ENCODE peak calls at places on chromosomes 1 and 21, in five cellular contexts. F is K562, V is HepG2, W is GM12878, E is SK-N-SH. Q is an unnamed sample.

GRCh38 chr1:89996415-89997110 is 1.7 kb downstream of the ZNF326 start:
- DNase-seq in E (no peak), W (no peak), F (no peak), V (peak), Q (no peak)

GRCh38 chr1:21246905-21247642 is 43.2 kb downstream of the ECE1 start:
- DNase-seq in E (no peak), V (no peak), W (no peak), F (no peak), Q (no peak)

GRCh38 chr1:27634166-27634981 is 611 bp downstream of the FGR start:
- DNase-seq in V (no peak), W (no peak), F (peak), E (peak), Q (no peak)

GRCh38 chr1:59638172-59638800 is 176.5 kb upstream of the HOOK1 start:
- DNase-seq in F (no peak), V (peak), W (no peak), E (peak), Q (no peak)

GRCh38 chr1:172762087-172762486 is 103.2 kb downstream of the FASLG start:
- DNase-seq in V (no peak), E (no peak), F (no peak), W (no peak), Q (no peak)

GRCh38 chr1:35085421-35085820 is 6.2 kb downstream of the ZMYM1 start:
- DNase-seq in F (no peak), V (no peak), W (no peak), E (no peak), Q (no peak)

GRCh38 chr1:112257043-112257835 is 138.8 kb upstream of the CTTNBP2NL start:
- DNase-seq in V (no peak), E (no peak), W (no peak), F (no peak), Q (no peak)

GRCh38 chr1:177443003-177443402 is 272.2 kb downstream of the BRINP2 start:
- DNase-seq in V (no peak), W (no peak), F (no peak), E (no peak), Q (no peak)

GRCh38 chr1:223827193-223827663 is 18.5 kb downstream of the TP53BP2 start:
- DNase-seq in F (no peak), V (no peak), E (no peak), W (no peak), Q (no peak)

GRCh38 chr1:226201029-226201593 is 14.6 kb upstream of the ACBD3 start:
- DNase-seq in E (no peak), F (no peak), W (no peak), V (no peak), Q (no peak)

GRCh38 chr1:3015269-3015635 is 6.0 kb upstream of the ACTRT2 start:
- DNase-seq in W (no peak), V (no peak), E (no peak), F (no peak), Q (no peak)

GRCh38 chr1:43705982-43706597 is 1.2 kb upstream of the ST3GAL3 start:
- DNase-seq in E (peak), V (no peak), F (peak), W (no peak), Q (no peak)

GRCh38 chr1:164683235-164683634 is 124.3 kb downstream of the PBX1 start:
- DNase-seq in W (no peak), F (no peak), E (no peak), V (no peak), Q (no peak)

GRCh38 chr1:109201123-109201703 is 12.5 kb upstream of the SARS1 start:
- DNase-seq in F (peak), V (peak), E (peak), W (no peak), Q (peak)

GRCh38 chr1:192539450-192540132 is 36.0 kb upstream of the RGS1 start:
- DNase-seq in W (no peak), E (peak), V (peak), F (no peak), Q (no peak)

GRCh38 chr1:15188145-15188544 is 34.6 kb downstream of the TMEM51 start:
- DNase-seq in F (no peak), V (no peak), E (peak), W (no peak), Q (no peak)

GRCh38 chr1:248837045-248837793 is 805 bp upstream of the ZNF672 start:
- DNase-seq in E (no peak), W (no peak), F (no peak), V (no peak), Q (no peak)

GRCh38 chr21:15774590-15774989 is 44.8 kb downstream of the USP25 start:
- DNase-seq in F (no peak), V (no peak), E (no peak), W (no peak), Q (no peak)

GRCh38 chr1:197776348-197777082 is 1.2 kb upstream of the DENND1B start:
- DNase-seq in E (no peak), W (no peak), F (no peak), V (no peak), Q (no peak)

GRCh38 chr1:211036701-211037494 is 97.0 kb downstream of the KCNH1 start:
- DNase-seq in E (no peak), V (peak), W (no peak), F (no peak), Q (no peak)

GRCh38 chr1:98327151-98327918 is 334.2 kb upstream of the SNX7 start:
- DNase-seq in V (no peak), W (no peak), E (no peak), F (no peak), Q (no peak)

GRCh38 chr1:119184972-119185371 is 44.5 kb upstream of the WARS2 start:
- DNase-seq in E (no peak), W (no peak), F (no peak), V (no peak), Q (no peak)

GRCh38 chr1:29576510-29576909 is 340.2 kb downstream of the PTPRU start:
- DNase-seq in F (no peak), E (no peak), W (no peak), V (no peak), Q (no peak)

GRCh38 chr1:117416004-117416403 is 48.8 kb downstream of the MAN1A2 start:
- DNase-seq in V (no peak), E (no peak), F (no peak), W (no peak), Q (no peak)

GRCh38 chr1:19163261-19163660 is 46.8 kb downstream of the UBR4 start:
- DNase-seq in F (no peak), E (no peak), W (no peak), V (no peak), Q (no peak)

GRCh38 chr1:41286486-41286885 is 44.4 kb upstream of the SCMH1 start:
- DNase-seq in F (peak), V (no peak), W (no peak), E (peak), Q (peak)

GRCh38 chr21:37039434-37040075 is 33.1 kb downstream of the RIPPLY3 start:
- DNase-seq in E (no peak), F (no peak), V (no peak), W (no peak), Q (no peak)

GRCh38 chr1:227356582-227357228 is 38.4 kb upstream of the CDC42BPA start:
- DNase-seq in V (peak), F (peak), W (no peak), E (no peak), Q (peak)

GRCh38 chr1:29803486-29803885 is 567.2 kb downstream of the PTPRU start:
- DNase-seq in W (no peak), V (no peak), E (no peak), F (no peak), Q (peak)

GRCh38 chr1:182611326-182611725 is 7.1 kb upstream of the RGS16 start:
- DNase-seq in F (no peak), V (no peak), E (no peak), W (no peak), Q (no peak)

GRCh38 chr21:38929137-38929536 is 123.4 kb downstream of the ETS2 start:
- DNase-seq in E (no peak), V (no peak), W (no peak), F (no peak), Q (no peak)

GRCh38 chr21:35316933-35317332 is 267.8 kb upstream of the RUNX1 start:
- DNase-seq in E (peak), V (no peak), F (no peak), W (no peak), Q (no peak)

GRCh38 chr1:207335695-207336363 is 14.4 kb downstream of the CD55 start:
- DNase-seq in W (peak), V (no peak), E (no peak), F (no peak), Q (no peak)

GRCh38 chr1:188709146-188709545 is 1768.5 kb downstream of the BRINP3 start:
- DNase-seq in E (no peak), V (no peak), W (no peak), F (no peak), Q (no peak)

DNA sequence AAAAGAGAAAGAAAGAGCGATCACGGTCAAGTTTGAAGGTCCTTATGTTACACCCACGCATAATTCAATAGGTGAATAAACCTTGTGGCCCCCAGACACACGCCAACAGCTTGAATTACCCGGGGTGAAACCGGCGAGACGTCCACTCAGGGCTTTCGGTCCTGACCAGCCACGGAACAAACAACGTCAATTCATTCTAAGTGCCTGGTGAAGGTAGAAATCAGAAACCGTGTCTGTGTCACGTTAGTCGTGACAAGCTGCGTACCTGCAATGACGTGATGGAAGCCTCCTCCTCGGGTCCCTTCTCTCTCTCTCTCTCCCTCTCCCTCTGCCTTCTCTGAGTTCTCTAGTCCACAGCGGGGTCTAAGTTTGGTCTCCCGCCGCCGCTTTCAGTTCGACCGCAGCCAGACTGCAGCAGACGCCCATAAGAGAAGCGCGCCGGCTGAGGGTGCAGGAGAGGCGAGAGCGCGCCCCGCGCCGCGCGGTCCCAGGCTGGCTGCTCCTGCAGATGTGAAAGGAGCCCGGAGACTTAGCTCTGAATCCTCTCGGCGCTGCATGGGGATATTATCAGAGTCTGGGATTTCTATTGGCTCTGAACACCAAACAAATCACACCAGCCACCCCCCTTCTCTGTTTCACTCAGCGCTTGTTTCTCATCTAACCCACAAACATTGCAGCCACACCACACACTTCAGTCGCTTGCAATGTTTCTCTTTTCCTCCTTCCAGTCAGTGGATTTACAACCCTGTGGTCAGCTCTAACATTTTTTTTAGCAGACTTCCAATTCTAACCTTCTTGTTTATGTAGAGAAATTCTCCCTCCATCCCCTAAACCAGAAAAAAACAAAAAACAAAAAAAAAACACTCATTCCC is at the start of gene GREM2:
- DNase-seq in F (no peak), V (no peak), W (no peak), E (peak), Q (no peak)
- TF ChIP-seq TAF1 in F (no peak), V (no peak), W (no peak), E (peak), Q (no peak)

GRCh38 chr1:23557471-23558124 is 1.7 kb downstream of the ID3 start:
- DNase-seq in V (no peak), W (no peak), F (no peak), E (no peak), Q (no peak)
- H3K4me3 ChIP-seq in V (peak), W (peak), F (peak), E (peak), Q (peak)

DNA sequence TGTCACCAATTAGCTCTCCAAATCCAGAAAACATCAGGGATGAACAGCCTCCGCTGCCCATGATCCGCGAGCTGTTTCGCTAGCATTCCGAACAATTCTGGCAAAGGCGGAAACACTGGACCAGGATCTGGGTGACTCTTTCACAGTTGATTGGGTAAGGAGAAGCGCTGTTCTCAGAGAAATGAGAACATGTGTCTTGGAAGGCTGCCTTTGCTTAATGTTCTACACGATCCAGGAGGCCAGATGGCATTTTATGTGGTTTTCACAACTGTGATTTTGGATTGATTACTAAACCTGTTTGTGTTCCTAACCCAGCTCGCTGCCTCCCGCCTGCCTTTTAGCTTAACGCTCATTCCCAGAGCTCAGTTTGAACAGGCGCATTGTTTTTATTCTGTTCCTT is 144.0 kb downstream of the KIF26B start:
- DNase-seq in V (no peak), W (no peak), E (peak), F (no peak), Q (no peak)
- TF ChIP-seq TAF1 in V (no peak), W (no peak), E (no peak), F (no peak), Q (no peak)

GRCh38 chr21:26849428-26850115 is 4.4 kb upstream of the ADAMTS1 start:
- DNase-seq in V (peak), F (peak), E (peak), W (no peak), Q (no peak)
- H3K4me3 ChIP-seq in V (no peak), F (no peak), E (no peak), W (no peak), Q (no peak)

GRCh38 chr1:25909062-25909461 is 2.8 kb upstream of the STMN1 start:
- DNase-seq in F (no peak), V (peak), E (no peak), W (no peak), Q (no peak)

GRCh38 chr1:25907473-25908058 is 1.3 kb upstream of the STMN1 start:
- DNase-seq in W (no peak), E (no peak), V (no peak), F (no peak), Q (no peak)

GRCh38 chr1:25905680-25906643 is at the start of gene STMN1:
- DNase-seq in W (peak), V (peak), E (peak), F (peak), Q (peak)

GRCh38 chr1:25904942-25905679 is 1.1 kb downstream of the STMN1 start:
- DNase-seq in W (peak), F (peak), V (peak), E (peak), Q (peak)

DNA sequence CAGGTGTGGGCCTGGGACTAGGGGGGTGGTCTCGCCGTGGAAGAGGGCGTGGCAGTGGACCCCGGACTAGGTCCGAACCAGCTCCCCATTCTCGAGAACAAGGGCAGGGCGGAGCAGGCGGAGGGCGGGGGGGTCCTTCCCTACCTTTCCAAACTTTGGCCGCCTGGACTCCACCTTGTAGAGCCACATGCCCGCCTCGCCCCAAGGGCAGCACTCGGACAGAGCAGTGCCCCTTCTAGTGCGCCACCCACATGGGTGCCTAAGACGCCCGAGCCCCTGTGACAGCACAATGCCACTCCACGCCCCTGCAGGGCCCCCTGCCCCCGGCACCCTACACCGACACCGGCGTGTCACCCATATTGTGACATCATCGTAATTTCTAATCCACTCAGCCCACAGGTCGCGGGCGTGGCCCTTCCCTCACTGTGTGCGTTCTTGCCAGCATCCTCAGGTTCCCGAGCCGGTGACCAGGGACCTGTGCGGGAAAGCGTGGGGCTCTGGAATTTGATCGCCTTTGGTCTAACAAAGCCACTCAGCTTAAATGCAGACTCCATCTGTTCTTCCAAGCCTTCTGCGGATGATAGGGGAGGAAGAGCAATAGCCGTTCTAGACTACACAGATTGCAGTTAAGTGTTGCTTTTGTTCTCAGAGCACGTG is 553 bp upstream of the STMN1 start:
- DNase-seq in W (no peak), V (no peak), F (peak), E (peak), Q (no peak)
- TF ChIP-seq TAF1 in W (no peak), V (no peak), F (no peak), E (no peak), Q (no peak)

GRCh38 chr1:54980046-54980527 is 341 bp upstream of the TMEM61 start:
- DNase-seq in W (no peak), V (no peak), F (no peak), E (no peak), Q (no peak)

GRCh38 chr1:54981466-54981865 is 1.0 kb downstream of the TMEM61 start:
- DNase-seq in V (no peak), F (no peak), W (no peak), E (no peak), Q (no peak)

GRCh38 chr1:54979327-54979891 is 1.0 kb upstream of the TMEM61 start:
- DNase-seq in V (no peak), F (no peak), W (no peak), E (no peak), Q (no peak)

GRCh38 chr1:54978528-54979326 is 1.7 kb upstream of the TMEM61 start:
- DNase-seq in E (no peak), W (no peak), V (no peak), F (no peak), Q (no peak)

DNA sequence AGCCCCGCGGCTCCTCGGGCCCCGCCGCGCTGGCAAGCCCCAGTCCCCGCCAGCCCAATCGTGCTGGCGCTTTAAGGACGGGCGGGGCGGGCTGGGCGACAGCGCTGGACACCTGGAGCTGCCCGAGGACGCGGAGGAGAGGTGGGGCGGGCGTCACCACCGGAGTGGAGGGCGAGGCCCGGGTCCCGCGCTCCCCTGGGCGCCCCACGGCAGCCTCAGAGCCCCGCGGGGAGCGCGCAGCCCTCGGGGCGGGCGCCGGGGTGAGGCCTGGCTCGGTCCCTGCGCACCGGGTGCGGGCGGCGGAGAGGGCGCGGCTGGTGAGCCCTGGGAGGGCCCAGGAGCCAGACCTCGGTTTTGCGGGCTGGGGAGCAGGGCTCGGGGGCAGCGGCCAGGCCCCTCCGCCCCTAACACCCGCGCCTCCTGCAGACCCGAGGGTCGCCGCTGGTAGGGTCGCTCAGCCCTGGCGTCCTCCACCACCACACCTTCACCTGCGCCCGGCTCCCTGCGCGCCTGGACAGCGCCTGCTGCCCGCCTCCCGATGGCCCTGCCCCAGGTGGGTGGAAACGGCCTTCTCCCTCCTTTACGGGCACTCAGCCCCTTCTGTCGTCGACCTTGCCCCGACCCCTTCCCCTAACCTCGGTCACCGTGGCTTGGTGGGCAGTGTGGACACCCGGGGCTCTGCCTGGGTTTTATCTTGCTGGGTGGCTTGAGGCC is at the start of gene TMEM61:
- DNase-seq in V (no peak), F (no peak), E (peak), W (no peak), Q (no peak)
- H3K4me3 ChIP-seq in V (peak), F (no peak), E (peak), W (no peak), Q (peak)

DNA sequence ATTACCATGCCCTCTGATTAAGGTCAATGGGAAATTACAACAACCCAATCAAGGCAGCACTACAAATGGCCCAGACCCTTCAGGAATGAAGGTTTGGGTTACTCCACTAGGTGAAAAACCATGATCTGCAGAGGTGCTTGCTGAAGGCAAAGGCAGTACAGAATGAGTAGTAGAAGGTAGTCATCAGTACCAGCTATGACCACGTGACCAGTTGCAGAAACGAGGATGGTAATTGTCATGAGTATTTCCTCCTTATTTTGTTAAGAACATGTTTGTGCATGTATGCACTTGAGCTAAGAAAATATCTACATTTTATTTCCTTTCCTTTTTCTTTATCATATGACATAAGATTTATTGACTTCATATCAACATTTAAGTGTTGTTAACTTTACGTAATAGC is 607.1 kb downstream of the KCNT2 start:
- DNase-seq in V (no peak), E (no peak), F (no peak), W (no peak), Q (no peak)
- TF ChIP-seq TAF1 in V (no peak), E (no peak), F (no peak), W (no peak), Q (no peak)